ENCODE peak calls at places on chromosomes 16 and 17, in four cellular contexts. C is BJ, U is dorsolateral prefrontal cortex, I is brain microvascular endothelial cell. W is an unnamed sample.

GRCh38 chr16:85656351-85657266 is 32.1 kb downstream of the GINS2 start:
- DNase-seq in U (no peak), I (no peak), C (no peak), W (no peak)

GRCh38 chr16:2149630-2150417 is 1.4 kb downstream of the RAB26 start:
- DNase-seq in I (no peak), C (no peak), U (no peak), W (no peak)

GRCh38 chr17:43740541-43740940 is 18.1 kb downstream of the SOST start:
- DNase-seq in I (peak), C (no peak), U (no peak), W (peak)

GRCh38 chr16:68370921-68371651 is 60.3 kb downstream of the PRMT7 start:
- DNase-seq in C (no peak), U (no peak), I (no peak), W (no peak)

GRCh38 chr17:34626141-34626681 is 46.8 kb downstream of the TMEM132E start:
- DNase-seq in U (no peak), C (no peak), I (no peak), W (no peak)

GRCh38 chr16:22634913-22635312 is 124.2 kb downstream of the NPIPB5 start:
- DNase-seq in U (no peak), C (no peak), I (no peak), W (no peak)

GRCh38 chr16:72542103-72542502 is 370.1 kb upstream of the PMFBP1 start:
- DNase-seq in C (no peak), U (no peak), I (no peak), W (no peak)

GRCh38 chr16:79653337-79654000 is 52.9 kb upstream of the MAF start:
- DNase-seq in C (no peak), I (no peak), U (no peak), W (peak)

GRCh38 chr17:74945543-74945942 is 9.8 kb downstream of the OTOP3 start:
- DNase-seq in I (no peak), U (no peak), C (no peak), W (no peak)

GRCh38 chr16:88825146-88825545 is 13.4 kb upstream of the APRT start:
- DNase-seq in U (no peak), I (no peak), C (no peak), W (no peak)

DNA sequence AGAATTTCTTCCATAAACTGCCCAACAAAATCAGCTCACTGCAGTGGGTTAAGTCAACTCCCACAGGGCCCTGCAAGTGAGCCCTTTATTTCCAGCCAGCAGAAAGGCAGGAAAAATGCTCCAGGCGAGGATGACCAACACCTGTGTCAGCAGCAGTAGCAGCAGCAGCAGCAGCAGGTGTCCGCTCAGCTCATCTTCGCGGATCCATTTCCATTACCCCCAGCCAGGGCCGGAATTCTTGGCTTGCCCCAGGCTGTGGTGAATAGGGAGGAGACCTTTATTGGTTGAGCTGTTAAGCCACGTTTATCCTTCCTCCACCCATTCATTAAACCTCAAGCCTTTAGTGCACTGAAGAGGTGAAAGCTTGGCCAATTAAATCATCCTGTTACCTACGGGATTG is 46.2 kb downstream of the MARCHF10 start:
- DNase-seq in U (no peak), C (no peak), I (no peak), W (no peak)
- H3K4me3 ChIP-seq in U (no peak), C (no peak), I (no peak), W (no peak)

GRCh38 chr16:30738984-30739951 is 9.0 kb upstream of the PHKG2 start:
- DNase-seq in I (no peak), U (no peak), C (no peak), W (no peak)
- TF ChIP-seq CTCF in I (no peak), U (no peak), C (no peak), W (no peak)

GRCh38 chr17:31581491-31581890 is 190.0 kb downstream of the RAB11FIP4 start:
- DNase-seq in C (no peak), I (peak), U (no peak), W (peak)
- H3K4me3 ChIP-seq in C (no peak), I (no peak), U (peak), W (no peak)

DNA sequence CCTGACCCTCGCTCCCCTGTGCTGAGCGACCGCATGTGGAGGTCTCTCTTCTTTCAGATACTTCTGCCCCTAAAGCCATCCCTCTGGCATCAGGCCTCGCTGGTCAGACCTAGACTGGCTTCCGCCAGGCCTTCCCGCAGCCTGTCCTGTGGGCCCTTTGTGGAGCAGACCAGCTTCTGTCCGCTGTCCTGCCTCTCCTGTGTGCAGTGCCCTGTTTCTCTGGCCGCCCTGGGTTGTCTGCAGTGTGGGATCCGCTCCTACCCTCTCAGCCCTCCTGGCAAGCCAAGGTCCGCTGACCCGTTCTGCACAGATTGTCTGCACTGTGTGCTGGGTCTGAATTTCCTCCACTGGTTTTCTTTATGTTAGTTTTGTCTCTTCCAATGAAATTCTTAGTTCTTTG is 21.5 kb upstream of the MC1R start:
- DNase-seq in I (no peak), U (no peak), C (no peak), W (no peak)
- TF ChIP-seq CTCF in I (no peak), U (no peak), C (no peak), W (no peak)

GRCh38 chr16:83136924-83137323 is 510.2 kb downstream of the CDH13 start:
- DNase-seq in I (no peak), U (no peak), C (no peak), W (no peak)

GRCh38 chr16:83138512-83138911 is 511.7 kb downstream of the CDH13 start:
- DNase-seq in C (no peak), I (no peak), U (no peak), W (no peak)

GRCh38 chr16:83137326-83137770 is 510.6 kb downstream of the CDH13 start:
- DNase-seq in I (peak), U (no peak), C (peak), W (peak)

GRCh38 chr16:83138976-83139690 is 512.4 kb downstream of the CDH13 start:
- DNase-seq in I (no peak), U (no peak), C (no peak), W (no peak)

DNA sequence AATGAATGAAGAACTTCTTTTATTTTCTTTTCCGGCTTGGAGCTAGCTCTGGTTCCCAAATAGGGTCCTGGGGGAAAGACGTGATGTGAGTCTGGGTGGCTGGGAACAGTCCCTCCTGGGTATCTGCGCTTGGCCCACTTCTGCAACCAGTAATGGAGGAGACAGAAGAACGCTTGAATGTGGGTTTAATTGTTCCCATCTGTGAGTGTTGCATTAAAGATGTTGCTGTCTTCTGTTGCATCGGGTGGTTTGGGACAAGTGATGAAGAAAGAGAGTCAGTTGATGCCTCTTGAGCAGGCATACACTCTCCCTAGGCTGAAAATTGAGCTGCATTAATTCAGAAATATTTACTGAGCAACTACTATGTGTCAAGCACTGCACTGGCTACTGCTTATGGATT is 511.1 kb downstream of the CDH13 start:
- DNase-seq in C (no peak), I (no peak), U (no peak), W (no peak)
- H3K4me3 ChIP-seq in C (peak), I (no peak), U (peak), W (no peak)

DNA sequence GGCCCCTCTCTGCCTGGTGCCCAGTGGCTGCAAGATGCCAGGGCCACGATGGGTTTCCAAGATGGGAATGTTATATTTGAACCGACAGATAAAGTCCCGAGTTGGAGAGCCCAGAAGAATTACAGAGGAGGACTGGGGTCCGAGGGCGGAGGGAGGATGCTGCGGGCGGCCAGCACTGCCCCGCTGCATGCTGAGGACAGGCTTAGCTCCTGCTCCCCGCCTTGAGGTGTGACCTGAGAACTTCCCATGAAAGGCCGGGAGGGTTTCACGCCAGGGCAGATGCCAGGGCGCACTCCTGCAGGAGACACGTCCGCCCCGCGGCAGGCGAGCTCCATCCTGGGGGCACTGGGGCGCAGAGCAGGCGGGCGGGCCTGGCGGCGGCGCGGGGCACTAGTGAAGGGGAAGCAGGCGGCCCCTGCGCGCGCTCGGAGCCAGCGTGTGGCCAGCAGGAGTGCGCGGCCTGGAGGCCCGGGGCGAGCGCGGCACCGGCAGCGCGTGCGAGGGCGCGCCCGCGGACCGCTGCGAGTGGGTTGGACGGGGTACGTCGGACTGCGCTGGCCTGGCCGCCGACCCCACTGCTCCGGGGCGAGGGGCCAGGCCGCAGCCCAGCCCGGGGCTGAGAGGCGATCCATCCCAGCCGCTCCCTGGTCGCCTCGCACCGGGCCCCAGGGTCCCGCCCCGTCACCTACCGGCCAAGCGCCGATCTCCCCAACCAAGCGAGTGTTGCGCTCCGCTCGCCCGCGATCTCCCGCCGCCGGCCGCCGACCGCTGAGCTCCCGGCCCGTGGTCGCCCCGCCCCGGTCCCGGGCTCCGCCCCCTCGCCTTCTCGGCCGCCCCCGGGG is at the start of gene MAP3K14:
- DNase-seq in C (no peak), U (peak), I (no peak), W (peak)
- TF ChIP-seq CTCF in C (peak), U (no peak), I (peak), W (peak)

DNA sequence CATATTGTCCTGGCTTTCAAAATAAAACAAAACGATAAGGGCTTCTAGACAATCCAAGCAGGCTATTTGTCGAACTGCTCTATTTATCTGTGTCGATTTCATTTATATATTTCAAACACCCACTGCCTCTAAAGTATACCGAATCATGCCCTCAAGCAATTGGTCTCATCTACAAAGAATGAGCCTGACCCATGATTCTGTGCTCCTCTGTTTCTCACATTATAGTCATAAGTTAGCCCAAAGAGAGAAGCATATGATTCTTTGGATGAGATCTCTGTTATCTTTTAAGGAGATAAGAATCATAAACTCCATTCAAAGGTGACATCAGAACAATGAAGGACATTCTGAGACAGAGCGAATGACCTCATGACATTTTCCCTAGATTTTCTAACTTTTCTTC is 191.1 kb downstream of the MAP2K6 start:
- DNase-seq in C (no peak), U (no peak), I (no peak), W (no peak)
- H3K4me3 ChIP-seq in C (no peak), U (no peak), I (no peak), W (no peak)

W was measured in cardiac fibroblast.